ENCODE peak calls at places on chromosomes 7 and 10, in six cellular contexts. One of them, this sample, is unnamed.

GRCh38 chr7:96996111-96996936 is 9.0 kb upstream of the DLX6 start:
- DNase-seq in lower leg skin: no peak
- DNase-seq in astrocyte of the spinal cord: no peak
- DNase-seq in GM23338: peak; percentile 78
- DNase-seq in CD8-positive, alpha-beta T cell: no peak
- DNase-seq in HFF-Myc: no peak
- DNase-seq in this sample: no peak

GRCh38 chr10:101780818-101781654 is 2.2 kb downstream of the NPM3 start:
- DNase-seq in GM23338: peak; percentile 82
- DNase-seq in HFF-Myc: no peak
- DNase-seq in CD8-positive, alpha-beta T cell: peak; percentile 61
- DNase-seq in lower leg skin: no peak
- DNase-seq in astrocyte of the spinal cord: peak; percentile 55
- DNase-seq in this sample: peak; percentile 67

GRCh38 chr7:24328050-24328449 is 44.1 kb downstream of the NPY start:
- DNase-seq in lower leg skin: no peak
- DNase-seq in HFF-Myc: no peak
- DNase-seq in astrocyte of the spinal cord: no peak
- DNase-seq in GM23338: no peak
- DNase-seq in CD8-positive, alpha-beta T cell: no peak
- DNase-seq in this sample: no peak

GRCh38 chr10:119940487-119940886 is 48.0 kb downstream of the SEC23IP start:
- DNase-seq in lower leg skin: no peak
- DNase-seq in GM23338: no peak
- DNase-seq in astrocyte of the spinal cord: no peak
- DNase-seq in CD8-positive, alpha-beta T cell: no peak
- DNase-seq in HFF-Myc: no peak
- DNase-seq in this sample: no peak

GRCh38 chr10:102120142-102120986 is at the start of gene LDB1:
- DNase-seq in lower leg skin: peak; percentile 77
- DNase-seq in astrocyte of the spinal cord: peak; percentile 80
- DNase-seq in CD8-positive, alpha-beta T cell: peak; percentile 62
- DNase-seq in HFF-Myc: no peak
- DNase-seq in GM23338: peak; percentile 89
- DNase-seq in this sample: peak; percentile 87

GRCh38 chr10:83680470-83680891 is 458.8 kb upstream of the GHITM start:
- DNase-seq in HFF-Myc: no peak
- DNase-seq in CD8-positive, alpha-beta T cell: no peak
- DNase-seq in GM23338: no peak
- DNase-seq in astrocyte of the spinal cord: no peak
- DNase-seq in lower leg skin: no peak
- DNase-seq in this sample: peak; percentile 66

GRCh38 chr10:76382381-76382851 is 951.0 kb downstream of the LRMDA start:
- DNase-seq in HFF-Myc: no peak
- DNase-seq in GM23338: no peak
- DNase-seq in astrocyte of the spinal cord: peak; percentile 69
- DNase-seq in lower leg skin: no peak
- DNase-seq in CD8-positive, alpha-beta T cell: no peak
- DNase-seq in this sample: no peak

GRCh38 chr10:23980054-23980453 is 228.9 kb upstream of the KIAA1217 start:
- DNase-seq in astrocyte of the spinal cord: no peak
- DNase-seq in HFF-Myc: no peak
- DNase-seq in CD8-positive, alpha-beta T cell: no peak
- DNase-seq in GM23338: no peak
- DNase-seq in lower leg skin: no peak
- DNase-seq in this sample: no peak

GRCh38 chr10:91613411-91614253 is 19.2 kb downstream of the PPP1R3C start:
- DNase-seq in HFF-Myc: peak; percentile 98
- DNase-seq in CD8-positive, alpha-beta T cell: no peak
- DNase-seq in GM23338: no peak
- DNase-seq in lower leg skin: no peak
- DNase-seq in astrocyte of the spinal cord: peak; percentile 95
- DNase-seq in this sample: no peak

GRCh38 chr10:113381906-113382562 is 170.8 kb upstream of the HABP2 start:
- DNase-seq in lower leg skin: no peak
- DNase-seq in HFF-Myc: no peak
- DNase-seq in CD8-positive, alpha-beta T cell: peak; percentile 18
- DNase-seq in GM23338: no peak
- DNase-seq in astrocyte of the spinal cord: peak; percentile 46
- DNase-seq in this sample: no peak

GRCh38 chr10:49408437-49409306 is 12.8 kb upstream of the DRGX start:
- DNase-seq in HFF-Myc: no peak
- DNase-seq in lower leg skin: no peak
- DNase-seq in astrocyte of the spinal cord: no peak
- DNase-seq in CD8-positive, alpha-beta T cell: no peak
- DNase-seq in GM23338: peak; percentile 74
- DNase-seq in this sample: no peak

GRCh38 chr10:103679096-103679790 is 176.1 kb downstream of the SH3PXD2A start:
- DNase-seq in CD8-positive, alpha-beta T cell: no peak
- DNase-seq in GM23338: no peak
- DNase-seq in HFF-Myc: no peak
- DNase-seq in lower leg skin: no peak
- DNase-seq in astrocyte of the spinal cord: no peak
- DNase-seq in this sample: no peak

DNA sequence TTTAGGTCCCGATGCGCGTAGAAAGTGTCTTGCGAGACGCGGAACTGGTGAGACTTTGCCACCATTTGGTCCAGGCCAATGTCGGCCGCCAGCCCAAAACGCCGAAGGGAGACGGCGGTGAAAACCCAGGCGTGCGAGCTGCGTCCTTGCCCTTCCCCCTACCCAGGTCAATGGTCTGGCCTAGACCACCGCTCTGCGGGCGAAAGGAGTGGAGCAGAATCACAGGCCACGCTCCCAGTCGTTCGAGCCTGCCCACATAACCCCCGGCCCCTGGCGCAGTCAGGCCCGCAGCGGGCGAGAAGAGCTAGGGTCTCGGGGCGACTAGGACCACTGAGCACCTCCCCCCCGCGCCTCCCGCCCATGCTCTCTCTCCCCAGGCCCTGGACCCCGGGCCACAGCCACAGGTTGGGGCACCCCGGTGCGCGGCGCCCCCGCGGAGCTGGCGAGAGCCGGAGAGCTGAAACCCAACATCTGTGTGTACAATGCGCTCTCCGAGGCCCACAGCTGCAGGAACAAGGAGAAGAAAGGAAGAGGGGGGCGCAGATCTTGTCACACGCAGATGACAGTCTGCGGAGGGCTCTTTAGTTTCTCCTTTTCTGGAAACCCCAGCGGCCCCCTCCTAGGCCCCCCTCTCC is 354.8 kb downstream of the DNAJB6 start:
- DNase-seq in astrocyte of the spinal cord: no peak
- DNase-seq in GM23338: no peak
- DNase-seq in lower leg skin: no peak
- DNase-seq in CD8-positive, alpha-beta T cell: no peak
- DNase-seq in HFF-Myc: no peak
- DNase-seq in this sample: no peak
- H3K4me3 ChIP-seq in astrocyte of the spinal cord: peak overlapping the region; percentile 15
- H3K4me3 ChIP-seq in GM23338: peak overlapping the region; percentile 32
- H3K4me3 ChIP-seq in lower leg skin: no peak overlapping the region
- H3K4me3 ChIP-seq in CD8-positive, alpha-beta T cell: no peak overlapping the region
- H3K4me3 ChIP-seq in HFF-Myc: no peak overlapping the region
- H3K4me3 ChIP-seq in this sample: no peak overlapping the region

GRCh38 chr10:118341678-118342637 is at the start of gene FAM204A:
- DNase-seq in astrocyte of the spinal cord: peak; percentile 93
- DNase-seq in lower leg skin: peak; percentile 95
- DNase-seq in CD8-positive, alpha-beta T cell: peak; percentile 95
- DNase-seq in HFF-Myc: peak; percentile 92
- DNase-seq in GM23338: peak; percentile 96
- DNase-seq in this sample: peak; percentile 92
- TF ChIP-seq CTCF in astrocyte of the spinal cord: no peak
- TF ChIP-seq CTCF in lower leg skin: no peak
- TF ChIP-seq CTCF in CD8-positive, alpha-beta T cell: no peak
- TF ChIP-seq CTCF in HFF-Myc: no peak
- TF ChIP-seq CTCF in GM23338: no peak
- TF ChIP-seq CTCF in this sample: no peak

GRCh38 chr10:7407368-7408002 is 3.3 kb downstream of the SFMBT2 start:
- DNase-seq in lower leg skin: no peak
- DNase-seq in GM23338: peak; percentile 49
- DNase-seq in CD8-positive, alpha-beta T cell: no peak
- DNase-seq in HFF-Myc: no peak
- DNase-seq in astrocyte of the spinal cord: no peak
- DNase-seq in this sample: peak; percentile 24
- H3K4me3 ChIP-seq in lower leg skin: no peak overlapping the region
- H3K4me3 ChIP-seq in GM23338: peak overlapping the region; percentile 96
- H3K4me3 ChIP-seq in CD8-positive, alpha-beta T cell: peak overlapping the region; percentile 96
- H3K4me3 ChIP-seq in HFF-Myc: no peak overlapping the region
- H3K4me3 ChIP-seq in astrocyte of the spinal cord: peak overlapping the region; percentile 65
- H3K4me3 ChIP-seq in this sample: peak overlapping the region; percentile 66

GRCh38 chr7:127957886-127958285 is 73.4 kb downstream of the LRRC4 start:
- DNase-seq in HFF-Myc: no peak
- DNase-seq in lower leg skin: no peak
- DNase-seq in CD8-positive, alpha-beta T cell: no peak
- DNase-seq in astrocyte of the spinal cord: no peak
- DNase-seq in GM23338: peak; percentile 48
- DNase-seq in this sample: no peak
- TF ChIP-seq CTCF in HFF-Myc: no peak
- TF ChIP-seq CTCF in lower leg skin: no peak
- TF ChIP-seq CTCF in CD8-positive, alpha-beta T cell: no peak
- TF ChIP-seq CTCF in astrocyte of the spinal cord: no peak
- TF ChIP-seq CTCF in GM23338: peak; percentile 47
- TF ChIP-seq CTCF in this sample: no peak

This sample was measured in GM06990.